ENCODE peak calls at places on chromosomes 16 and 17, in eight cellular contexts. One of them, this sample, is unnamed.

GRCh38 chr16:47713225-47713595 is 252.1 kb downstream of the PHKB start:
- ATAC-seq in activated naive CD4-positive, alpha-beta T cell treated with anti-CD3 and anti-CD28 coated beads, Interleukin-2, amount 50 U/mL, for 72 hours: peak; percentile 93
- ATAC-seq in Right ventricle myocardium inferior: no peak
- ATAC-seq in foreskin keratinocyte: peak; percentile 94
- ATAC-seq in natural killer cell: no peak
- ATAC-seq in left lung: no peak
- ATAC-seq in Right ventricle myocardium superior: no peak
- ATAC-seq in lung: no peak
- ATAC-seq in this sample: peak; percentile 82

GRCh38 chr17:66925811-66926500 is 38.6 kb upstream of the CACNG4 start:
- ATAC-seq in activated naive CD4-positive, alpha-beta T cell treated with anti-CD3 and anti-CD28 coated beads, Interleukin-2, amount 50 U/mL, for 72 hours: no peak
- ATAC-seq in Right ventricle myocardium inferior: no peak
- ATAC-seq in foreskin keratinocyte: no peak
- ATAC-seq in natural killer cell: no peak
- ATAC-seq in left lung: no peak
- ATAC-seq in Right ventricle myocardium superior: no peak
- ATAC-seq in lung: no peak
- ATAC-seq in this sample: no peak

GRCh38 chr17:65930140-65930715 is 261.7 kb downstream of the CEP112 start:
- ATAC-seq in activated naive CD4-positive, alpha-beta T cell treated with anti-CD3 and anti-CD28 coated beads, Interleukin-2, amount 50 U/mL, for 72 hours: no peak
- ATAC-seq in Right ventricle myocardium inferior: no peak
- ATAC-seq in foreskin keratinocyte: no peak
- ATAC-seq in natural killer cell: no peak
- ATAC-seq in left lung: no peak
- ATAC-seq in Right ventricle myocardium superior: no peak
- ATAC-seq in lung: no peak
- ATAC-seq in this sample: peak; percentile 36

GRCh38 chr16:82699711-82700495 is 73.1 kb downstream of the CDH13 start:
- ATAC-seq in activated naive CD4-positive, alpha-beta T cell treated with anti-CD3 and anti-CD28 coated beads, Interleukin-2, amount 50 U/mL, for 72 hours: no peak
- ATAC-seq in Right ventricle myocardium inferior: peak; percentile 78
- ATAC-seq in foreskin keratinocyte: peak; percentile 55
- ATAC-seq in natural killer cell: no peak
- ATAC-seq in left lung: peak; percentile 52
- ATAC-seq in Right ventricle myocardium superior: peak; percentile 85
- ATAC-seq in lung: no peak
- ATAC-seq in this sample: peak; percentile 78

GRCh38 chr17:35890774-35891155 is 10.6 kb upstream of the CCL5 start:
- ATAC-seq in activated naive CD4-positive, alpha-beta T cell treated with anti-CD3 and anti-CD28 coated beads, Interleukin-2, amount 50 U/mL, for 72 hours: peak; percentile 66
- ATAC-seq in Right ventricle myocardium inferior: no peak
- ATAC-seq in foreskin keratinocyte: no peak
- ATAC-seq in natural killer cell: peak; percentile 76
- ATAC-seq in left lung: no peak
- ATAC-seq in Right ventricle myocardium superior: peak; percentile 20
- ATAC-seq in lung: peak; percentile 19
- ATAC-seq in this sample: no peak

GRCh38 chr17:76901542-76902197 is 33.5 kb downstream of the MGAT5B start:
- ATAC-seq in activated naive CD4-positive, alpha-beta T cell treated with anti-CD3 and anti-CD28 coated beads, Interleukin-2, amount 50 U/mL, for 72 hours: no peak
- ATAC-seq in Right ventricle myocardium inferior: no peak
- ATAC-seq in foreskin keratinocyte: no peak
- ATAC-seq in natural killer cell: no peak
- ATAC-seq in left lung: no peak
- ATAC-seq in Right ventricle myocardium superior: no peak
- ATAC-seq in lung: no peak
- ATAC-seq in this sample: no peak

GRCh38 chr17:33944412-33944811 is 310.7 kb upstream of the CCL2 start:
- ATAC-seq in activated naive CD4-positive, alpha-beta T cell treated with anti-CD3 and anti-CD28 coated beads, Interleukin-2, amount 50 U/mL, for 72 hours: peak; percentile 99
- ATAC-seq in Right ventricle myocardium inferior: no peak
- ATAC-seq in foreskin keratinocyte: no peak
- ATAC-seq in natural killer cell: no peak
- ATAC-seq in left lung: no peak
- ATAC-seq in Right ventricle myocardium superior: no peak
- ATAC-seq in lung: no peak
- ATAC-seq in this sample: no peak

GRCh38 chr16:86051376-86052114 is 152.6 kb downstream of the IRF8 start:
- ATAC-seq in activated naive CD4-positive, alpha-beta T cell treated with anti-CD3 and anti-CD28 coated beads, Interleukin-2, amount 50 U/mL, for 72 hours: no peak
- ATAC-seq in Right ventricle myocardium inferior: no peak
- ATAC-seq in foreskin keratinocyte: no peak
- ATAC-seq in natural killer cell: no peak
- ATAC-seq in left lung: no peak
- ATAC-seq in Right ventricle myocardium superior: peak; percentile 31
- ATAC-seq in lung: no peak
- ATAC-seq in this sample: no peak

GRCh38 chr17:8818654-8819330 is 19.6 kb upstream of the MFSD6L start:
- ATAC-seq in activated naive CD4-positive, alpha-beta T cell treated with anti-CD3 and anti-CD28 coated beads, Interleukin-2, amount 50 U/mL, for 72 hours: no peak
- ATAC-seq in Right ventricle myocardium inferior: no peak
- ATAC-seq in foreskin keratinocyte: no peak
- ATAC-seq in natural killer cell: no peak
- ATAC-seq in left lung: no peak
- ATAC-seq in Right ventricle myocardium superior: no peak
- ATAC-seq in lung: no peak
- ATAC-seq in this sample: no peak

GRCh38 chr16:67166035-67166882 is 1.7 kb downstream of the HSF4 start:
- ATAC-seq in activated naive CD4-positive, alpha-beta T cell treated with anti-CD3 and anti-CD28 coated beads, Interleukin-2, amount 50 U/mL, for 72 hours: no peak
- ATAC-seq in Right ventricle myocardium inferior: no peak
- ATAC-seq in foreskin keratinocyte: no peak
- ATAC-seq in natural killer cell: no peak
- ATAC-seq in left lung: no peak
- ATAC-seq in Right ventricle myocardium superior: no peak
- ATAC-seq in lung: no peak
- ATAC-seq in this sample: no peak

GRCh38 chr17:28018439-28019070 is 23.9 kb upstream of the NLK start:
- ATAC-seq in activated naive CD4-positive, alpha-beta T cell treated with anti-CD3 and anti-CD28 coated beads, Interleukin-2, amount 50 U/mL, for 72 hours: no peak
- ATAC-seq in Right ventricle myocardium inferior: no peak
- ATAC-seq in foreskin keratinocyte: peak; percentile 24
- ATAC-seq in natural killer cell: no peak
- ATAC-seq in left lung: peak; percentile 88
- ATAC-seq in Right ventricle myocardium superior: no peak
- ATAC-seq in lung: peak; percentile 19
- ATAC-seq in this sample: no peak

GRCh38 chr17:80097307-80097630 is 4.1 kb upstream of the GAA start:
- ATAC-seq in activated naive CD4-positive, alpha-beta T cell treated with anti-CD3 and anti-CD28 coated beads, Interleukin-2, amount 50 U/mL, for 72 hours: no peak
- ATAC-seq in Right ventricle myocardium inferior: no peak
- ATAC-seq in foreskin keratinocyte: no peak
- ATAC-seq in natural killer cell: no peak
- ATAC-seq in left lung: no peak
- ATAC-seq in Right ventricle myocardium superior: no peak
- ATAC-seq in lung: no peak
- ATAC-seq in this sample: no peak

GRCh38 chr17:4175921-4176802 is 33.2 kb downstream of the CYB5D2 start:
- ATAC-seq in activated naive CD4-positive, alpha-beta T cell treated with anti-CD3 and anti-CD28 coated beads, Interleukin-2, amount 50 U/mL, for 72 hours: peak; percentile 81
- ATAC-seq in Right ventricle myocardium inferior: no peak
- ATAC-seq in foreskin keratinocyte: no peak
- ATAC-seq in natural killer cell: peak; percentile 84
- ATAC-seq in left lung: no peak
- ATAC-seq in Right ventricle myocardium superior: no peak
- ATAC-seq in lung: no peak
- ATAC-seq in this sample: no peak

GRCh38 chr17:17902357-17902756 is 65.6 kb upstream of the SREBF1 start:
- ATAC-seq in activated naive CD4-positive, alpha-beta T cell treated with anti-CD3 and anti-CD28 coated beads, Interleukin-2, amount 50 U/mL, for 72 hours: no peak
- ATAC-seq in Right ventricle myocardium inferior: no peak
- ATAC-seq in foreskin keratinocyte: no peak
- ATAC-seq in natural killer cell: no peak
- ATAC-seq in left lung: no peak
- ATAC-seq in Right ventricle myocardium superior: no peak
- ATAC-seq in lung: no peak
- ATAC-seq in this sample: no peak